ENCODE peak calls at places on chromosomes 5 and 9, in four cellular contexts. One of them, this sample, is unnamed.

GRCh38 chr5:1759378-1759970 is 40.2 kb downstream of the MRPL36 start:
- DNase-seq in IMR-90: no peak
- DNase-seq in neuronal stem cell: no peak
- DNase-seq in mesendoderm: no peak
- DNase-seq in this sample: no peak

GRCh38 chr9:22307013-22307711 is 139.5 kb upstream of the DMRTA1 start:
- DNase-seq in IMR-90: peak
- DNase-seq in neuronal stem cell: peak
- DNase-seq in mesendoderm: peak
- DNase-seq in this sample: peak

GRCh38 chr5:77957-78804 is 13.8 kb upstream of the PLEKHG4B start:
- DNase-seq in IMR-90: peak
- DNase-seq in neuronal stem cell: peak
- DNase-seq in mesendoderm: peak
- DNase-seq in this sample: no peak

GRCh38 chr9:89605181-89606048 is 603 bp downstream of the GADD45G start:
- DNase-seq in IMR-90: peak
- DNase-seq in neuronal stem cell: peak
- DNase-seq in mesendoderm: peak
- DNase-seq in this sample: peak

GRCh38 chr5:161311965-161312364 is 234.6 kb downstream of the GABRB2 start:
- DNase-seq in IMR-90: no peak
- DNase-seq in neuronal stem cell: no peak
- DNase-seq in mesendoderm: no peak
- DNase-seq in this sample: no peak

GRCh38 chr5:1330847-1331831 is 13.8 kb downstream of the CLPTM1L start:
- DNase-seq in IMR-90: no peak
- DNase-seq in neuronal stem cell: no peak
- DNase-seq in mesendoderm: no peak
- DNase-seq in this sample: no peak

GRCh38 chr5:9924614-9925013 is 294.5 kb upstream of the TAS2R1 start:
- DNase-seq in IMR-90: peak
- DNase-seq in neuronal stem cell: no peak
- DNase-seq in mesendoderm: peak
- DNase-seq in this sample: no peak

GRCh38 chr9:132019702-132020101 is 60.0 kb downstream of the MED27 start:
- DNase-seq in IMR-90: no peak
- DNase-seq in neuronal stem cell: no peak
- DNase-seq in mesendoderm: no peak
- DNase-seq in this sample: no peak

GRCh38 chr5:54905246-54905770 is 80.1 kb downstream of the ESM1 start:
- DNase-seq in IMR-90: peak
- DNase-seq in neuronal stem cell: no peak
- DNase-seq in mesendoderm: no peak
- DNase-seq in this sample: no peak

GRCh38 chr5:124232517-124232916 is 513.9 kb downstream of the ZNF608 start:
- DNase-seq in IMR-90: no peak
- DNase-seq in neuronal stem cell: no peak
- DNase-seq in mesendoderm: no peak
- DNase-seq in this sample: no peak

GRCh38 chr5:68476854-68477253 is 261.3 kb downstream of the PIK3R1 start:
- DNase-seq in IMR-90: no peak
- DNase-seq in neuronal stem cell: no peak
- DNase-seq in mesendoderm: peak
- DNase-seq in this sample: no peak

GRCh38 chr5:174454464-174454863 is 269.9 kb upstream of the MSX2 start:
- DNase-seq in IMR-90: no peak
- DNase-seq in neuronal stem cell: no peak
- DNase-seq in mesendoderm: no peak
- DNase-seq in this sample: no peak

GRCh38 chr9:118567861-118568260 is 801.4 kb downstream of the BRINP1 start:
- DNase-seq in IMR-90: no peak
- DNase-seq in neuronal stem cell: no peak
- DNase-seq in mesendoderm: no peak
- DNase-seq in this sample: no peak

GRCh38 chr5:53126514-53126913 is 17.0 kb upstream of the MOCS2 start:
- DNase-seq in IMR-90: peak
- DNase-seq in neuronal stem cell: no peak
- DNase-seq in mesendoderm: no peak
- DNase-seq in this sample: peak

GRCh38 chr9:71697882-71698281 is 70.4 kb downstream of the CEMIP2 start:
- DNase-seq in IMR-90: no peak
- DNase-seq in neuronal stem cell: no peak
- DNase-seq in mesendoderm: no peak
- DNase-seq in this sample: no peak

GRCh38 chr9:135201711-135202110 is 114.2 kb downstream of the OLFM1 start:
- DNase-seq in IMR-90: no peak
- DNase-seq in neuronal stem cell: no peak
- DNase-seq in mesendoderm: no peak
- DNase-seq in this sample: no peak

GRCh38 chr9:135198889-135199288 is 111.4 kb downstream of the OLFM1 start:
- DNase-seq in IMR-90: no peak
- DNase-seq in neuronal stem cell: no peak
- DNase-seq in mesendoderm: no peak
- DNase-seq in this sample: no peak

GRCh38 chr9:135196474-135196873 is 109.0 kb downstream of the OLFM1 start:
- DNase-seq in IMR-90: no peak
- DNase-seq in neuronal stem cell: no peak
- DNase-seq in mesendoderm: no peak
- DNase-seq in this sample: no peak

GRCh38 chr9:135198144-135198543 is 110.7 kb downstream of the OLFM1 start:
- DNase-seq in IMR-90: no peak
- DNase-seq in neuronal stem cell: no peak
- DNase-seq in mesendoderm: no peak
- DNase-seq in this sample: no peak

GRCh38 chr9:135199489-135199888 is 112.0 kb downstream of the OLFM1 start:
- DNase-seq in IMR-90: no peak
- DNase-seq in neuronal stem cell: no peak
- DNase-seq in mesendoderm: no peak
- DNase-seq in this sample: no peak
- H2AK5ac ChIP-seq in IMR-90: no peak
- H2AK5ac ChIP-seq in neuronal stem cell: no peak
- H2AK5ac ChIP-seq in mesendoderm: no peak
- H2AK5ac ChIP-seq in this sample: no peak

GRCh38 chr5:134411546-134412266 is at the start of gene CDKN2AIPNL:
- DNase-seq in IMR-90: peak
- DNase-seq in neuronal stem cell: peak
- DNase-seq in mesendoderm: peak
- DNase-seq in this sample: peak
- H3K4me2 ChIP-seq in IMR-90: peak
- H3K4me2 ChIP-seq in neuronal stem cell: peak
- H3K4me2 ChIP-seq in mesendoderm: peak
- H3K4me2 ChIP-seq in this sample: peak

DNA sequence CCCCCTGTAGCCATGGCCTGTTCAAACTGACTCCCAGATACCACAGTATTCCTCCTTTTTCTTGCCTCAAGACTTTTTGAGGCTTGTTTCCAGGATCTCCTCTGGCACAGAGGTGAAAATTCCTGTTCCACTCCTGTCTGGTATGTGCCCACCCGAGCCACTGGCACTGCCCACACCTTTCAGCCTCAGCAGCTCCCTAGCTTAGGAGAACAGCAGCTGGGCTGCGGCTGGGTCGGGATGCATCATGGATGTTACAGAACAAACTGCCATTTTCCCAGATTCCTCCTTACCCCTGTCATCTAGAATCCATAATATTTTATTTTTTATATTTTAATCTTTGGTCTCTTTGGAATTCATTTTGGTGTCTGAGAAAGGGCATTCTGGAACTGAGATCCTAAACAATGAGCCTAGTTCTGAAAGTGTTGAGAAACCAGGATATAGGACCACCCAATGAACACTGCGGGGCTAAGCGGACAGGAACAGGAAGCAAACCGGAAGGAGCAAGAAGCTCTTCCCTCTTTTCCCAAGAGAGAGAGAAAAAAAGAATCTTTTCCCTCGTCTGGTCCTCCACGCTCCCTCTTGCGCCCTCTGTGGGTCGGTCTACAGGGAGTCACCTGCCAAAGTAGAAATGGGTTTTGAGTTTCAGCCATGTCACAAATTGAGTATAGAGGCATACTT is 12.5 kb downstream of the OR2S2 start:
- DNase-seq in IMR-90: peak
- DNase-seq in neuronal stem cell: peak
- DNase-seq in mesendoderm: peak
- DNase-seq in this sample: peak
- H2AK5ac ChIP-seq in IMR-90: peak
- H2AK5ac ChIP-seq in neuronal stem cell: no peak
- H2AK5ac ChIP-seq in mesendoderm: no peak
- H2AK5ac ChIP-seq in this sample: no peak

GRCh38 chr5:150497274-150497988 is 10.5 kb upstream of the NDST1 start:
- DNase-seq in IMR-90: peak
- DNase-seq in neuronal stem cell: no peak
- DNase-seq in mesendoderm: no peak
- DNase-seq in this sample: peak

GRCh38 chr5:150498971-150499370 is 9.0 kb upstream of the NDST1 start:
- DNase-seq in IMR-90: no peak
- DNase-seq in neuronal stem cell: no peak
- DNase-seq in mesendoderm: no peak
- DNase-seq in this sample: no peak

GRCh38 chr5:150496534-150496933 is 11.4 kb upstream of the NDST1 start:
- DNase-seq in IMR-90: no peak
- DNase-seq in neuronal stem cell: no peak
- DNase-seq in mesendoderm: no peak
- DNase-seq in this sample: no peak

GRCh38 chr5:150498501-150498900 is 9.4 kb upstream of the NDST1 start:
- DNase-seq in IMR-90: no peak
- DNase-seq in neuronal stem cell: peak
- DNase-seq in mesendoderm: peak
- DNase-seq in this sample: no peak

GRCh38 chr5:150497989-150498317 is 10.0 kb upstream of the NDST1 start:
- DNase-seq in IMR-90: no peak
- DNase-seq in neuronal stem cell: no peak
- DNase-seq in mesendoderm: no peak
- DNase-seq in this sample: no peak
- H3K4me2 ChIP-seq in IMR-90: peak
- H3K4me2 ChIP-seq in neuronal stem cell: no peak
- H3K4me2 ChIP-seq in mesendoderm: no peak
- H3K4me2 ChIP-seq in this sample: no peak

GRCh38 chr5:5105531-5105930 is 34.6 kb upstream of the ADAMTS16 start:
- DNase-seq in IMR-90: no peak
- DNase-seq in neuronal stem cell: no peak
- DNase-seq in mesendoderm: no peak
- DNase-seq in this sample: no peak

GRCh38 chr5:5101676-5102075 is 38.5 kb upstream of the ADAMTS16 start:
- DNase-seq in IMR-90: no peak
- DNase-seq in neuronal stem cell: no peak
- DNase-seq in mesendoderm: no peak
- DNase-seq in this sample: no peak

GRCh38 chr5:5104550-5104949 is 35.6 kb upstream of the ADAMTS16 start:
- DNase-seq in IMR-90: no peak
- DNase-seq in neuronal stem cell: no peak
- DNase-seq in mesendoderm: peak
- DNase-seq in this sample: no peak

GRCh38 chr5:5103249-5103648 is 36.9 kb upstream of the ADAMTS16 start:
- DNase-seq in IMR-90: no peak
- DNase-seq in neuronal stem cell: no peak
- DNase-seq in mesendoderm: no peak
- DNase-seq in this sample: no peak

GRCh38 chr5:5100635-5101034 is 39.5 kb upstream of the ADAMTS16 start:
- DNase-seq in IMR-90: no peak
- DNase-seq in neuronal stem cell: no peak
- DNase-seq in mesendoderm: no peak
- DNase-seq in this sample: no peak
- H2AK5ac ChIP-seq in IMR-90: no peak
- H2AK5ac ChIP-seq in neuronal stem cell: no peak
- H2AK5ac ChIP-seq in mesendoderm: no peak
- H2AK5ac ChIP-seq in this sample: no peak

GRCh38 chr5:98106116-98107088 is 667.1 kb upstream of the RGMB start:
- DNase-seq in IMR-90: peak
- DNase-seq in neuronal stem cell: no peak
- DNase-seq in mesendoderm: no peak
- DNase-seq in this sample: no peak
- H3K4me2 ChIP-seq in IMR-90: no peak
- H3K4me2 ChIP-seq in neuronal stem cell: no peak
- H3K4me2 ChIP-seq in mesendoderm: no peak
- H3K4me2 ChIP-seq in this sample: no peak

GRCh38 chr9:69331444-69331843 is 6.4 kb downstream of the ENTREP1 start:
- DNase-seq in IMR-90: no peak
- DNase-seq in neuronal stem cell: no peak
- DNase-seq in mesendoderm: no peak
- DNase-seq in this sample: no peak
- H2AK5ac ChIP-seq in IMR-90: no peak
- H2AK5ac ChIP-seq in neuronal stem cell: no peak
- H2AK5ac ChIP-seq in mesendoderm: no peak
- H2AK5ac ChIP-seq in this sample: no peak

GRCh38 chr9:126704157-126704941 is 90.6 kb downstream of the LMX1B start:
- DNase-seq in IMR-90: peak
- DNase-seq in neuronal stem cell: no peak
- DNase-seq in mesendoderm: peak
- DNase-seq in this sample: no peak
- H3K4me2 ChIP-seq in IMR-90: no peak
- H3K4me2 ChIP-seq in neuronal stem cell: no peak
- H3K4me2 ChIP-seq in mesendoderm: no peak
- H3K4me2 ChIP-seq in this sample: no peak

GRCh38 chr9:2788948-2789347 is 54.9 kb downstream of the PUM3 start:
- DNase-seq in IMR-90: no peak
- DNase-seq in neuronal stem cell: no peak
- DNase-seq in mesendoderm: no peak
- DNase-seq in this sample: no peak

GRCh38 chr9:2785060-2785459 is 58.8 kb downstream of the PUM3 start:
- DNase-seq in IMR-90: peak
- DNase-seq in neuronal stem cell: no peak
- DNase-seq in mesendoderm: no peak
- DNase-seq in this sample: no peak

GRCh38 chr9:2791246-2791645 is 52.6 kb downstream of the PUM3 start:
- DNase-seq in IMR-90: no peak
- DNase-seq in neuronal stem cell: no peak
- DNase-seq in mesendoderm: no peak
- DNase-seq in this sample: no peak

GRCh38 chr9:2781336-2781735 is 62.6 kb downstream of the PUM3 start:
- DNase-seq in IMR-90: no peak
- DNase-seq in neuronal stem cell: no peak
- DNase-seq in mesendoderm: no peak
- DNase-seq in this sample: no peak

GRCh38 chr9:2787065-2787464 is 56.8 kb downstream of the PUM3 start:
- DNase-seq in IMR-90: peak
- DNase-seq in neuronal stem cell: no peak
- DNase-seq in mesendoderm: no peak
- DNase-seq in this sample: no peak
- H2AK5ac ChIP-seq in IMR-90: peak
- H2AK5ac ChIP-seq in neuronal stem cell: no peak
- H2AK5ac ChIP-seq in mesendoderm: no peak
- H2AK5ac ChIP-seq in this sample: no peak

This sample was measured in trophoblast cell.